ENCODE peak calls at places on chromosome 13, in nine cellular contexts. One of them, this sample, is unnamed.

GRCh38 chr13:75194717-75195116 is 287.3 kb downstream of the TBC1D4 start:
- DNase-seq in stimulated activated CD4-positive, alpha-beta T cell treated with anti-CD3 and anti-CD28 coated beads, Interleukin-12 subunit alpha, Interleukin-12 subunit beta, amount 100 ng/mL, for 24 hours: no peak
- DNase-seq in H9: no peak
- DNase-seq in naive thymus-derived CD4-positive, alpha-beta T cell: no peak
- DNase-seq in tibial artery: peak; percentile 70
- DNase-seq in brain microvascular endothelial cell: no peak
- DNase-seq in MCF 10A: no peak
- DNase-seq in lower leg skin: no peak
- DNase-seq in nucleus accumbens: no peak
- DNase-seq in this sample: no peak

GRCh38 chr13:27034678-27035111 is 136.9 kb downstream of the USP12 start:
- DNase-seq in stimulated activated CD4-positive, alpha-beta T cell treated with anti-CD3 and anti-CD28 coated beads, Interleukin-12 subunit alpha, Interleukin-12 subunit beta, amount 100 ng/mL, for 24 hours: no peak
- DNase-seq in H9: peak; percentile 65
- DNase-seq in naive thymus-derived CD4-positive, alpha-beta T cell: no peak
- DNase-seq in tibial artery: no peak
- DNase-seq in brain microvascular endothelial cell: no peak
- DNase-seq in MCF 10A: no peak
- DNase-seq in lower leg skin: no peak
- DNase-seq in nucleus accumbens: peak; percentile 19
- DNase-seq in this sample: no peak

GRCh38 chr13:84126671-84127171 is 244.4 kb upstream of the SLITRK1 start:
- DNase-seq in stimulated activated CD4-positive, alpha-beta T cell treated with anti-CD3 and anti-CD28 coated beads, Interleukin-12 subunit alpha, Interleukin-12 subunit beta, amount 100 ng/mL, for 24 hours: no peak
- DNase-seq in H9: no peak
- DNase-seq in naive thymus-derived CD4-positive, alpha-beta T cell: no peak
- DNase-seq in tibial artery: no peak
- DNase-seq in brain microvascular endothelial cell: peak; percentile 4
- DNase-seq in MCF 10A: peak; percentile 7
- DNase-seq in lower leg skin: no peak
- DNase-seq in nucleus accumbens: no peak
- DNase-seq in this sample: no peak

GRCh38 chr13:95485045-95485517 is 67.4 kb upstream of the CLDN10 start:
- DNase-seq in stimulated activated CD4-positive, alpha-beta T cell treated with anti-CD3 and anti-CD28 coated beads, Interleukin-12 subunit alpha, Interleukin-12 subunit beta, amount 100 ng/mL, for 24 hours: no peak
- DNase-seq in H9: no peak
- DNase-seq in naive thymus-derived CD4-positive, alpha-beta T cell: no peak
- DNase-seq in tibial artery: no peak
- DNase-seq in brain microvascular endothelial cell: peak; percentile 18
- DNase-seq in MCF 10A: peak; percentile 55
- DNase-seq in lower leg skin: no peak
- DNase-seq in nucleus accumbens: no peak
- DNase-seq in this sample: peak; percentile 27

GRCh38 chr13:99847318-99847750 is 124.2 kb downstream of the ZIC5 start:
- DNase-seq in stimulated activated CD4-positive, alpha-beta T cell treated with anti-CD3 and anti-CD28 coated beads, Interleukin-12 subunit alpha, Interleukin-12 subunit beta, amount 100 ng/mL, for 24 hours: no peak
- DNase-seq in H9: no peak
- DNase-seq in naive thymus-derived CD4-positive, alpha-beta T cell: no peak
- DNase-seq in tibial artery: no peak
- DNase-seq in brain microvascular endothelial cell: no peak
- DNase-seq in MCF 10A: no peak
- DNase-seq in lower leg skin: no peak
- DNase-seq in nucleus accumbens: no peak
- DNase-seq in this sample: no peak

GRCh38 chr13:46544811-46545210 is 8.2 kb upstream of the LRCH1 start:
- DNase-seq in stimulated activated CD4-positive, alpha-beta T cell treated with anti-CD3 and anti-CD28 coated beads, Interleukin-12 subunit alpha, Interleukin-12 subunit beta, amount 100 ng/mL, for 24 hours: no peak
- DNase-seq in H9: no peak
- DNase-seq in naive thymus-derived CD4-positive, alpha-beta T cell: no peak
- DNase-seq in tibial artery: no peak
- DNase-seq in brain microvascular endothelial cell: no peak
- DNase-seq in MCF 10A: no peak
- DNase-seq in lower leg skin: no peak
- DNase-seq in nucleus accumbens: no peak
- DNase-seq in this sample: no peak

GRCh38 chr13:99467764-99468163 is 33.5 kb upstream of the TM9SF2 start:
- DNase-seq in stimulated activated CD4-positive, alpha-beta T cell treated with anti-CD3 and anti-CD28 coated beads, Interleukin-12 subunit alpha, Interleukin-12 subunit beta, amount 100 ng/mL, for 24 hours: no peak
- DNase-seq in H9: no peak
- DNase-seq in naive thymus-derived CD4-positive, alpha-beta T cell: no peak
- DNase-seq in tibial artery: no peak
- DNase-seq in brain microvascular endothelial cell: peak; percentile 75
- DNase-seq in MCF 10A: peak; percentile 41
- DNase-seq in lower leg skin: no peak
- DNase-seq in nucleus accumbens: no peak
- DNase-seq in this sample: peak; percentile 94

GRCh38 chr13:29815336-29815735 is 35.1 kb downstream of the UBL3 start:
- DNase-seq in stimulated activated CD4-positive, alpha-beta T cell treated with anti-CD3 and anti-CD28 coated beads, Interleukin-12 subunit alpha, Interleukin-12 subunit beta, amount 100 ng/mL, for 24 hours: no peak
- DNase-seq in H9: no peak
- DNase-seq in naive thymus-derived CD4-positive, alpha-beta T cell: no peak
- DNase-seq in tibial artery: no peak
- DNase-seq in brain microvascular endothelial cell: no peak
- DNase-seq in MCF 10A: no peak
- DNase-seq in lower leg skin: no peak
- DNase-seq in nucleus accumbens: no peak
- DNase-seq in this sample: no peak

GRCh38 chr13:40681341-40682051 is 15.1 kb upstream of the FOXO1 start:
- DNase-seq in stimulated activated CD4-positive, alpha-beta T cell treated with anti-CD3 and anti-CD28 coated beads, Interleukin-12 subunit alpha, Interleukin-12 subunit beta, amount 100 ng/mL, for 24 hours: no peak
- DNase-seq in H9: peak; percentile 39
- DNase-seq in naive thymus-derived CD4-positive, alpha-beta T cell: no peak
- DNase-seq in tibial artery: no peak
- DNase-seq in brain microvascular endothelial cell: no peak
- DNase-seq in MCF 10A: no peak
- DNase-seq in lower leg skin: no peak
- DNase-seq in nucleus accumbens: no peak
- DNase-seq in this sample: no peak

GRCh38 chr13:106138620-106139019 is 396.8 kb downstream of the EFNB2 start:
- DNase-seq in stimulated activated CD4-positive, alpha-beta T cell treated with anti-CD3 and anti-CD28 coated beads, Interleukin-12 subunit alpha, Interleukin-12 subunit beta, amount 100 ng/mL, for 24 hours: no peak
- DNase-seq in H9: no peak
- DNase-seq in naive thymus-derived CD4-positive, alpha-beta T cell: no peak
- DNase-seq in tibial artery: no peak
- DNase-seq in brain microvascular endothelial cell: no peak
- DNase-seq in MCF 10A: no peak
- DNase-seq in lower leg skin: no peak
- DNase-seq in nucleus accumbens: no peak
- DNase-seq in this sample: no peak

GRCh38 chr13:81540777-81541176 is 1199.9 kb upstream of the SPRY2 start:
- DNase-seq in stimulated activated CD4-positive, alpha-beta T cell treated with anti-CD3 and anti-CD28 coated beads, Interleukin-12 subunit alpha, Interleukin-12 subunit beta, amount 100 ng/mL, for 24 hours: no peak
- DNase-seq in H9: no peak
- DNase-seq in naive thymus-derived CD4-positive, alpha-beta T cell: no peak
- DNase-seq in tibial artery: no peak
- DNase-seq in brain microvascular endothelial cell: no peak
- DNase-seq in MCF 10A: peak; percentile 28
- DNase-seq in lower leg skin: no peak
- DNase-seq in nucleus accumbens: no peak
- DNase-seq in this sample: peak; percentile 3

GRCh38 chr13:95698047-95698749 is 21.3 kb downstream of the DNAJC3 start:
- DNase-seq in stimulated activated CD4-positive, alpha-beta T cell treated with anti-CD3 and anti-CD28 coated beads, Interleukin-12 subunit alpha, Interleukin-12 subunit beta, amount 100 ng/mL, for 24 hours: no peak
- DNase-seq in H9: no peak
- DNase-seq in naive thymus-derived CD4-positive, alpha-beta T cell: no peak
- DNase-seq in tibial artery: no peak
- DNase-seq in brain microvascular endothelial cell: no peak
- DNase-seq in MCF 10A: peak; percentile 70
- DNase-seq in lower leg skin: no peak
- DNase-seq in nucleus accumbens: no peak
- DNase-seq in this sample: peak; percentile 33

GRCh38 chr13:44669534-44669933 is 93.4 kb upstream of the TSC22D1 start:
- DNase-seq in stimulated activated CD4-positive, alpha-beta T cell treated with anti-CD3 and anti-CD28 coated beads, Interleukin-12 subunit alpha, Interleukin-12 subunit beta, amount 100 ng/mL, for 24 hours: no peak
- DNase-seq in H9: no peak
- DNase-seq in naive thymus-derived CD4-positive, alpha-beta T cell: no peak
- DNase-seq in tibial artery: no peak
- DNase-seq in brain microvascular endothelial cell: no peak
- DNase-seq in MCF 10A: no peak
- DNase-seq in lower leg skin: no peak
- DNase-seq in nucleus accumbens: no peak
- DNase-seq in this sample: no peak

This sample was measured in PC-3.